ENCODE peak calls at places on chromosome 18, in four cellular contexts. One of them, this sample, is unnamed.

GRCh38 chr18:8895987-8896619 is 190.7 kb downstream of the MTCL1 start:
- DNase-seq in PC-3: peak; percentile 17
- DNase-seq in DND-41: no peak
- DNase-seq in endothelial cell of umbilical vein: no peak
- DNase-seq in this sample: peak; percentile 74

GRCh38 chr18:21404426-21404825 is 162.4 kb downstream of the GREB1L start:
- DNase-seq in PC-3: no peak
- DNase-seq in endothelial cell of umbilical vein: no peak
- DNase-seq in DND-41: no peak
- DNase-seq in this sample: no peak

GRCh38 chr18:13218376-13219011 is at the start of gene LDLRAD4:
- DNase-seq in endothelial cell of umbilical vein: peak; percentile 34
- DNase-seq in PC-3: no peak
- DNase-seq in DND-41: peak; percentile 78
- DNase-seq in this sample: no peak

GRCh38 chr18:13800505-13801259 is 23.3 kb upstream of the MC5R start:
- DNase-seq in DND-41: no peak
- DNase-seq in endothelial cell of umbilical vein: peak; percentile 61
- DNase-seq in PC-3: peak; percentile 85
- DNase-seq in this sample: peak; percentile 81

GRCh38 chr18:55627007-55627406 is 39.0 kb upstream of the TCF4 start:
- DNase-seq in endothelial cell of umbilical vein: no peak
- DNase-seq in DND-41: no peak
- DNase-seq in PC-3: no peak
- DNase-seq in this sample: no peak

GRCh38 chr18:12637393-12637792 is 20.5 kb downstream of the SPIRE1 start:
- DNase-seq in endothelial cell of umbilical vein: no peak
- DNase-seq in DND-41: no peak
- DNase-seq in PC-3: peak; percentile 20
- DNase-seq in this sample: no peak

GRCh38 chr18:55064073-55064472 is 104.8 kb upstream of the CCDC68 start:
- DNase-seq in endothelial cell of umbilical vein: no peak
- DNase-seq in DND-41: no peak
- DNase-seq in PC-3: no peak
- DNase-seq in this sample: no peak

GRCh38 chr18:64165906-64166305 is 17.0 kb upstream of the LINC00305 start:
- DNase-seq in PC-3: peak; percentile 26
- DNase-seq in endothelial cell of umbilical vein: no peak
- DNase-seq in DND-41: no peak
- DNase-seq in this sample: no peak

GRCh38 chr18:13107074-13107473 is 111.5 kb upstream of the LDLRAD4 start:
- DNase-seq in PC-3: no peak
- DNase-seq in DND-41: no peak
- DNase-seq in endothelial cell of umbilical vein: no peak
- DNase-seq in this sample: no peak

GRCh38 chr18:13471971-13472628 is 253.5 kb downstream of the LDLRAD4 start:
- DNase-seq in DND-41: no peak
- DNase-seq in endothelial cell of umbilical vein: no peak
- DNase-seq in PC-3: no peak
- DNase-seq in this sample: no peak

GRCh38 chr18:79511271-79511670 is 115.5 kb downstream of the NFATC1 start:
- DNase-seq in DND-41: no peak
- DNase-seq in endothelial cell of umbilical vein: no peak
- DNase-seq in PC-3: no peak
- DNase-seq in this sample: no peak

GRCh38 chr18:27954226-27954625 is 222.7 kb downstream of the CDH2 start:
- DNase-seq in PC-3: peak; percentile 13
- DNase-seq in DND-41: no peak
- DNase-seq in endothelial cell of umbilical vein: no peak
- DNase-seq in this sample: peak; percentile 45

GRCh38 chr18:79903787-79904356 is 47.6 kb downstream of the SLC66A2 start:
- DNase-seq in endothelial cell of umbilical vein: no peak
- DNase-seq in DND-41: no peak
- DNase-seq in PC-3: no peak
- DNase-seq in this sample: no peak

GRCh38 chr18:48662021-48662661 is 123.3 kb downstream of the CTIF start:
- DNase-seq in DND-41: no peak
- DNase-seq in endothelial cell of umbilical vein: no peak
- DNase-seq in PC-3: peak; percentile 24
- DNase-seq in this sample: peak; percentile 25

GRCh38 chr18:79518028-79518682 is 122.4 kb downstream of the NFATC1 start:
- DNase-seq in endothelial cell of umbilical vein: no peak
- DNase-seq in PC-3: no peak
- DNase-seq in DND-41: no peak
- DNase-seq in this sample: no peak

GRCh38 chr18:51531496-51531895 is 334.0 kb upstream of the MEX3C start:
- DNase-seq in endothelial cell of umbilical vein: no peak
- DNase-seq in DND-41: no peak
- DNase-seq in PC-3: peak; percentile 65
- DNase-seq in this sample: peak; percentile 93

GRCh38 chr18:29184654-29185053 is 1007.7 kb upstream of the CDH2 start:
- DNase-seq in DND-41: no peak
- DNase-seq in PC-3: peak; percentile 75
- DNase-seq in endothelial cell of umbilical vein: no peak
- DNase-seq in this sample: peak; percentile 16

GRCh38 chr18:29185801-29186200 is 1008.9 kb upstream of the CDH2 start:
- DNase-seq in endothelial cell of umbilical vein: no peak
- DNase-seq in PC-3: no peak
- DNase-seq in DND-41: no peak
- DNase-seq in this sample: no peak

GRCh38 chr18:29176681-29177080 is 999.8 kb upstream of the CDH2 start:
- DNase-seq in DND-41: no peak
- DNase-seq in endothelial cell of umbilical vein: no peak
- DNase-seq in PC-3: no peak
- DNase-seq in this sample: no peak

DNA sequence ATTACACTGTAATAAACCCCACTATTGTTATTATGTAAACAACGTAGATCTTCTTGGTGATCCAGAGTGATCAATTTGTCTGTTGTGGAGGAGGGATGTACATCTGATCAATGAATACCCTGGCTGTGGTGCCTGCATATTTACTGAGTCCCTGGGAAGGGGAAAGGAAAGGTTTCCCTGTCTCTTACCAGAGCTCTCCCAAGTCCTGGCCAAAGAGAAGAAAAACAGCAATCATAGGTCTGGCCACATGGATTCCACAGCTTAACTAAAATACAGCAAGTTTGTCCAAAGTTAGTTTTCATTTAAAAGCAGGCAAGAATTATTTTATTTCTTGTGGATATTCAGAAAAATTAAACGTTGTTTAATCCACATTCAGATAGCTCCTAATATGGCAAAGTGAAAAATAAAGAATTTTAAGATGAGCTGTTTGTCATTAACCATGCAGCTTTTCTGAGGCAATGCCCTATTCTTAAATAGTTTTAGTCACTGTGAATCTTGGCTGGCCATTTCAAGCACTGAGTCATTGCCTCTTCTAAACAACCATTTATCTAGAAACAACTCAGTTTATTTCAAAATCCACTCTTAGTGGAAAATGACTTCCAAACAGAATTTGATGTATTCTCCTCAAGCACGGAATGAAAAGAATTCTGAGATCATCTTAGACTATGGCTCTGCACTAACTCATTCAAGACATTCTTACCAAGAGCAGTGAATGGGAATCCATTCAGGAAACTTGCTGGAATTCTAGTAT is 1004.4 kb upstream of the CDH2 start:
- DNase-seq in endothelial cell of umbilical vein: peak; percentile 71
- DNase-seq in PC-3: peak; percentile 78
- DNase-seq in DND-41: no peak
- DNase-seq in this sample: peak; percentile 52
- H3K9ac ChIP-seq in endothelial cell of umbilical vein: no peak overlapping the region
- H3K9ac ChIP-seq in PC-3: no peak overlapping the region
- H3K9ac ChIP-seq in DND-41: no peak overlapping the region
- H3K9ac ChIP-seq in this sample: no peak overlapping the region

DNA sequence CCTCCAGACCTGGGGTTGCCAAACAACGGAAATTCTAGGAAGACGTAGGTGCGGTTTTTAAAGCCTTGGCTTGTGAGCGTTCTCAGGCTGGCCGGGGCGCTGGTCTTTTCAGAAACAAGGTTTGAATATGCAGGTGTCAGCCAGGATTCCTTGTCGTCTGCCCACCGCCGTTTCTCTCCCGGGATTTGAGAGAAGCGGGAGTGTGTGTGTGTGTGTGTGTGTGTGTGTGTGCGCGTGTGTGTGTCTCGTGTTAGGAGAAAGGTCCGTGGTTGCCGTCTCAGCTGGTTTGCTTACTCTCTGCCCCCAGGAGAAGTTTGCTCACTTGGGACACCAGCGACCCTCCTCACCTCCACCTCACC is 1.0 kb upstream of the ONECUT2 start:
- DNase-seq in DND-41: no peak
- DNase-seq in endothelial cell of umbilical vein: no peak
- DNase-seq in PC-3: no peak
- DNase-seq in this sample: no peak
- TF ChIP-seq EZH2 in DND-41: no peak
- TF ChIP-seq EZH2 in endothelial cell of umbilical vein: peak; percentile 91
- TF ChIP-seq EZH2 in PC-3: no peak
- TF ChIP-seq EZH2 in this sample: peak; percentile 71

DNA sequence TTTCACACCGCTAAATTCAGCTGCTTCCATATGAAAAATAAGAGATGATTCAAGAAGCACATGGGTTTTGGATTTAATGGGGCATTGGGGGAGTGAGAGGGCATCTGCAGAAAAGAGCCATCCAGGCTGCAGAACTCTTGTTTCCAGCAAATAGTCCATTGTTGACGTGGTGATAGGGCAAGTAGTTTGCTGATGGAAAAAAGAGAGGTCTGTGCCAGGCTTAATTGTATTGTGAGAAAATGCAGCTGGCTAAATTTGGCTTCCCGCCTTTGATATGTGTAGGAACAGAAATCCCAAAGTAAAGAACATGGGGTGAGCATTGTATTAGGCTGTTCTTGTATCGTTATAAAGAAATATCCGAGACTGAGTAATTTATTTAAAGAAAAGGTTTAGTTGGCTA is 199.5 kb downstream of the SETBP1 start:
- DNase-seq in DND-41: no peak
- DNase-seq in PC-3: no peak
- DNase-seq in endothelial cell of umbilical vein: no peak
- DNase-seq in this sample: no peak
- H3K9ac ChIP-seq in DND-41: no peak overlapping the region
- H3K9ac ChIP-seq in PC-3: no peak overlapping the region
- H3K9ac ChIP-seq in endothelial cell of umbilical vein: no peak overlapping the region
- H3K9ac ChIP-seq in this sample: no peak overlapping the region

GRCh38 chr18:47265197-47265596 is 13.7 kb upstream of the SKOR2 start:
- DNase-seq in PC-3: peak; percentile 25
- DNase-seq in DND-41: no peak
- DNase-seq in endothelial cell of umbilical vein: no peak
- DNase-seq in this sample: no peak

GRCh38 chr18:47261902-47262301 is 10.4 kb upstream of the SKOR2 start:
- DNase-seq in DND-41: no peak
- DNase-seq in endothelial cell of umbilical vein: no peak
- DNase-seq in PC-3: no peak
- DNase-seq in this sample: no peak

GRCh38 chr18:47262397-47263196 is 11.1 kb upstream of the SKOR2 start:
- DNase-seq in PC-3: no peak
- DNase-seq in endothelial cell of umbilical vein: no peak
- DNase-seq in DND-41: no peak
- DNase-seq in this sample: no peak

GRCh38 chr18:47263828-47264314 is 12.4 kb upstream of the SKOR2 start:
- DNase-seq in endothelial cell of umbilical vein: no peak
- DNase-seq in PC-3: no peak
- DNase-seq in DND-41: no peak
- DNase-seq in this sample: no peak

DNA sequence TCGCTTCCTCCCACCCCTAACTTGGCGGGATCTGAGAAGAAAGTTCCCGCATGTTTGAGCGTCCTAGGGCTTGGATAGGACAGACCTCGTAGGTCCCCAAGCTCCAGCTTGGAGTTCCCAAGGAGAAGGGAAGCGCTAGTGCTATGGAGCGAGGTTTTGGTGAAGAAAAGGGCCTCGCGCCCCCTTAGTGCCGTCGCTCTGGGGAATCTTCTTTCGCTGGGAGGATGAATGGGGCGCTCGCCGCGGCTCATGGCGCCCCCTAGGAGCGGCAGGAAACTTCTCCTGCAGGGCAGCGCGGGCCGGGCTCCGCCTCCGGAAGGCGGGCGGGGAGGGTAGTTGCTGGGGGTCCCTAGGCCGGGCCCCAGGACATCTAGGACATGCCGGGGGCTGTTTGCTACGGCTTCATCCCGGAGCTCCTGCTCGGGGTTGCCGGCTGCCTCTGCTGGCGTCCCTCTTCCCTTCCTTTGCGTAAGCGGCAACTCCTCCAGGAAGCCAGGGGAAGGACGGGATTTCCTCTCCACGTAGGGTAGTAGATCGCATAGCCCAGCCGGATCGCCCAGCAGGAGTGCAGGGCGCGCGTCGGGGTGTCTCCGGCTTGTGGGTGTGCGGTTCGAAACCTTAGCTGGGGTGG is 11.9 kb upstream of the SKOR2 start:
- DNase-seq in PC-3: no peak
- DNase-seq in DND-41: no peak
- DNase-seq in endothelial cell of umbilical vein: no peak
- DNase-seq in this sample: no peak
- TF ChIP-seq EZH2 in PC-3: no peak
- TF ChIP-seq EZH2 in DND-41: no peak
- TF ChIP-seq EZH2 in endothelial cell of umbilical vein: peak; percentile 52
- TF ChIP-seq EZH2 in this sample: peak; percentile 15

This sample was measured in mammary epithelial cell.